ENCODE peak calls at places on chromosomes 6 and 20, in six cellular contexts. One of them, this sample, is unnamed.

GRCh38 chr6:31474871-31475286 is 23.1 kb upstream of the MICB start:
- DNase-seq in HT-29: no peak
- DNase-seq in HL-60: no peak
- DNase-seq in CD4-positive, CD25-positive, alpha-beta regulatory T cell: no peak
- DNase-seq in psoas muscle: no peak
- DNase-seq in effector memory CD8-positive, alpha-beta T cell: peak; percentile 35
- DNase-seq in this sample: peak; percentile 52

GRCh38 chr6:131795366-131795765 is 12.5 kb upstream of the ENPP1 start:
- DNase-seq in HT-29: no peak
- DNase-seq in HL-60: no peak
- DNase-seq in CD4-positive, CD25-positive, alpha-beta regulatory T cell: no peak
- DNase-seq in psoas muscle: no peak
- DNase-seq in effector memory CD8-positive, alpha-beta T cell: no peak
- DNase-seq in this sample: no peak

GRCh38 chr6:28335564-28336283 is at the start of gene ZSCAN31:
- DNase-seq in HT-29: peak; percentile 80
- DNase-seq in HL-60: peak; percentile 96
- DNase-seq in CD4-positive, CD25-positive, alpha-beta regulatory T cell: peak; percentile 72
- DNase-seq in psoas muscle: peak; percentile 95
- DNase-seq in effector memory CD8-positive, alpha-beta T cell: peak; percentile 74
- DNase-seq in this sample: peak; percentile 97

GRCh38 chr6:7114744-7115451 is 7.1 kb downstream of the RREB1 start:
- DNase-seq in HT-29: no peak
- DNase-seq in HL-60: no peak
- DNase-seq in CD4-positive, CD25-positive, alpha-beta regulatory T cell: no peak
- DNase-seq in psoas muscle: no peak
- DNase-seq in effector memory CD8-positive, alpha-beta T cell: no peak
- DNase-seq in this sample: no peak

GRCh38 chr6:23940466-23940865 is 185.5 kb upstream of the NRSN1 start:
- DNase-seq in HT-29: no peak
- DNase-seq in HL-60: no peak
- DNase-seq in CD4-positive, CD25-positive, alpha-beta regulatory T cell: no peak
- DNase-seq in psoas muscle: no peak
- DNase-seq in effector memory CD8-positive, alpha-beta T cell: no peak
- DNase-seq in this sample: no peak

GRCh38 chr20:63317601-63318291 is 24.8 kb downstream of the COL20A1 start:
- DNase-seq in HT-29: no peak
- DNase-seq in HL-60: no peak
- DNase-seq in CD4-positive, CD25-positive, alpha-beta regulatory T cell: no peak
- DNase-seq in psoas muscle: peak; percentile 29
- DNase-seq in effector memory CD8-positive, alpha-beta T cell: no peak
- DNase-seq in this sample: no peak

GRCh38 chr6:42820509-42821340 is 38.9 kb downstream of the BICRAL start:
- DNase-seq in HT-29: no peak
- DNase-seq in HL-60: no peak
- DNase-seq in CD4-positive, CD25-positive, alpha-beta regulatory T cell: no peak
- DNase-seq in psoas muscle: peak; percentile 67
- DNase-seq in effector memory CD8-positive, alpha-beta T cell: no peak
- DNase-seq in this sample: no peak

GRCh38 chr6:14837435-14837834 is 408.4 kb upstream of the JARID2 start:
- DNase-seq in HT-29: no peak
- DNase-seq in HL-60: no peak
- DNase-seq in CD4-positive, CD25-positive, alpha-beta regulatory T cell: no peak
- DNase-seq in psoas muscle: no peak
- DNase-seq in effector memory CD8-positive, alpha-beta T cell: no peak
- DNase-seq in this sample: no peak

GRCh38 chr20:62305765-62306431 is 3.1 kb downstream of the ADRM1 start:
- DNase-seq in HT-29: peak; percentile 62
- DNase-seq in HL-60: no peak
- DNase-seq in CD4-positive, CD25-positive, alpha-beta regulatory T cell: no peak
- DNase-seq in psoas muscle: no peak
- DNase-seq in effector memory CD8-positive, alpha-beta T cell: no peak
- DNase-seq in this sample: no peak

GRCh38 chr6:55960344-55960743 is 85.0 kb upstream of the BMP5 start:
- DNase-seq in HT-29: no peak
- DNase-seq in HL-60: no peak
- DNase-seq in CD4-positive, CD25-positive, alpha-beta regulatory T cell: no peak
- DNase-seq in psoas muscle: no peak
- DNase-seq in effector memory CD8-positive, alpha-beta T cell: no peak
- DNase-seq in this sample: no peak

GRCh38 chr20:57622579-57623381 is 2.6 kb upstream of the ZBP1 start:
- DNase-seq in HT-29: peak; percentile 91
- DNase-seq in HL-60: peak; percentile 31
- DNase-seq in CD4-positive, CD25-positive, alpha-beta regulatory T cell: peak; percentile 54
- DNase-seq in psoas muscle: no peak
- DNase-seq in effector memory CD8-positive, alpha-beta T cell: peak; percentile 66
- DNase-seq in this sample: peak; percentile 49

GRCh38 chr6:79441222-79441621 is 96.0 kb downstream of the LCA5 start:
- DNase-seq in HT-29: no peak
- DNase-seq in HL-60: no peak
- DNase-seq in CD4-positive, CD25-positive, alpha-beta regulatory T cell: no peak
- DNase-seq in psoas muscle: no peak
- DNase-seq in effector memory CD8-positive, alpha-beta T cell: no peak
- DNase-seq in this sample: no peak

GRCh38 chr6:85797993-85798392 is 155.3 kb upstream of the SYNCRIP start:
- DNase-seq in HT-29: peak; percentile 34
- DNase-seq in HL-60: no peak
- DNase-seq in CD4-positive, CD25-positive, alpha-beta regulatory T cell: no peak
- DNase-seq in psoas muscle: no peak
- DNase-seq in effector memory CD8-positive, alpha-beta T cell: no peak
- DNase-seq in this sample: peak; percentile 2

GRCh38 chr20:10604865-10605440 is 68.8 kb downstream of the JAG1 start:
- DNase-seq in HT-29: no peak
- DNase-seq in HL-60: no peak
- DNase-seq in CD4-positive, CD25-positive, alpha-beta regulatory T cell: no peak
- DNase-seq in psoas muscle: no peak
- DNase-seq in effector memory CD8-positive, alpha-beta T cell: no peak
- DNase-seq in this sample: no peak

GRCh38 chr6:36595168-36595818 is 1.1 kb downstream of the SRSF3 start:
- DNase-seq in HT-29: peak; percentile 66
- DNase-seq in HL-60: no peak
- DNase-seq in CD4-positive, CD25-positive, alpha-beta regulatory T cell: no peak
- DNase-seq in psoas muscle: no peak
- DNase-seq in effector memory CD8-positive, alpha-beta T cell: no peak
- DNase-seq in this sample: peak; percentile 58

GRCh38 chr6:108653864-108654402 is 93.2 kb downstream of the FOXO3 start:
- DNase-seq in HT-29: no peak
- DNase-seq in HL-60: no peak
- DNase-seq in CD4-positive, CD25-positive, alpha-beta regulatory T cell: no peak
- DNase-seq in psoas muscle: peak; percentile 89
- DNase-seq in effector memory CD8-positive, alpha-beta T cell: no peak
- DNase-seq in this sample: no peak

GRCh38 chr6:145189836-145190235 is 545.5 kb downstream of the EPM2A start:
- DNase-seq in HT-29: peak; percentile 23
- DNase-seq in HL-60: no peak
- DNase-seq in CD4-positive, CD25-positive, alpha-beta regulatory T cell: no peak
- DNase-seq in psoas muscle: no peak
- DNase-seq in effector memory CD8-positive, alpha-beta T cell: no peak
- DNase-seq in this sample: no peak

GRCh38 chr6:118186676-118187567 is 279.9 kb downstream of the SLC35F1 start:
- DNase-seq in HT-29: no peak
- DNase-seq in HL-60: no peak
- DNase-seq in CD4-positive, CD25-positive, alpha-beta regulatory T cell: no peak
- DNase-seq in psoas muscle: no peak
- DNase-seq in effector memory CD8-positive, alpha-beta T cell: no peak
- DNase-seq in this sample: no peak

GRCh38 chr6:43355862-43356590 is 13.4 kb downstream of the ZNF318 start:
- DNase-seq in HT-29: peak; percentile 55
- DNase-seq in HL-60: no peak
- DNase-seq in CD4-positive, CD25-positive, alpha-beta regulatory T cell: no peak
- DNase-seq in psoas muscle: no peak
- DNase-seq in effector memory CD8-positive, alpha-beta T cell: no peak
- DNase-seq in this sample: peak; percentile 44

GRCh38 chr6:32944265-32944664 is 3.4 kb upstream of the HLA-DMB start:
- DNase-seq in HT-29: no peak
- DNase-seq in HL-60: no peak
- DNase-seq in CD4-positive, CD25-positive, alpha-beta regulatory T cell: peak; percentile 9
- DNase-seq in psoas muscle: no peak
- DNase-seq in effector memory CD8-positive, alpha-beta T cell: peak; percentile 46
- DNase-seq in this sample: no peak

GRCh38 chr6:148538251-148539190 is 195.9 kb downstream of the SASH1 start:
- DNase-seq in HT-29: no peak
- DNase-seq in HL-60: no peak
- DNase-seq in CD4-positive, CD25-positive, alpha-beta regulatory T cell: no peak
- DNase-seq in psoas muscle: no peak
- DNase-seq in effector memory CD8-positive, alpha-beta T cell: no peak
- DNase-seq in this sample: peak; percentile 87

GRCh38 chr6:5067305-5067704 is 17.8 kb upstream of the PPP1R3G start:
- DNase-seq in HT-29: no peak
- DNase-seq in HL-60: no peak
- DNase-seq in CD4-positive, CD25-positive, alpha-beta regulatory T cell: no peak
- DNase-seq in psoas muscle: no peak
- DNase-seq in effector memory CD8-positive, alpha-beta T cell: no peak
- DNase-seq in this sample: no peak

GRCh38 chr6:84422380-84422968 is 195.0 kb upstream of the CEP162 start:
- DNase-seq in HT-29: peak; percentile 37
- DNase-seq in HL-60: no peak
- DNase-seq in CD4-positive, CD25-positive, alpha-beta regulatory T cell: no peak
- DNase-seq in psoas muscle: peak; percentile 63
- DNase-seq in effector memory CD8-positive, alpha-beta T cell: no peak
- DNase-seq in this sample: peak; percentile 77

GRCh38 chr6:144149894-144150672 is at the start of gene STX11:
- DNase-seq in HT-29: no peak
- DNase-seq in HL-60: peak; percentile 51
- DNase-seq in CD4-positive, CD25-positive, alpha-beta regulatory T cell: peak; percentile 60
- DNase-seq in psoas muscle: peak; percentile 80
- DNase-seq in effector memory CD8-positive, alpha-beta T cell: peak; percentile 55
- DNase-seq in this sample: peak; percentile 25

GRCh38 chr6:4928426-4928825 is 75.4 kb downstream of the RPP40 start:
- DNase-seq in HT-29: no peak
- DNase-seq in HL-60: no peak
- DNase-seq in CD4-positive, CD25-positive, alpha-beta regulatory T cell: no peak
- DNase-seq in psoas muscle: no peak
- DNase-seq in effector memory CD8-positive, alpha-beta T cell: no peak
- DNase-seq in this sample: no peak

GRCh38 chr6:39495023-39495422 is 172.5 kb upstream of the KCNK16 start:
- DNase-seq in HT-29: no peak
- DNase-seq in HL-60: no peak
- DNase-seq in CD4-positive, CD25-positive, alpha-beta regulatory T cell: no peak
- DNase-seq in psoas muscle: no peak
- DNase-seq in effector memory CD8-positive, alpha-beta T cell: no peak
- DNase-seq in this sample: no peak

GRCh38 chr6:87756858-87757257 is 54.8 kb upstream of the AKIRIN2 start:
- DNase-seq in HT-29: no peak
- DNase-seq in HL-60: peak; percentile 99
- DNase-seq in CD4-positive, CD25-positive, alpha-beta regulatory T cell: no peak
- DNase-seq in psoas muscle: no peak
- DNase-seq in effector memory CD8-positive, alpha-beta T cell: no peak
- DNase-seq in this sample: no peak

GRCh38 chr6:15911753-15912504 is 217.0 kb upstream of the MYLIP start:
- DNase-seq in HT-29: no peak
- DNase-seq in HL-60: no peak
- DNase-seq in CD4-positive, CD25-positive, alpha-beta regulatory T cell: no peak
- DNase-seq in psoas muscle: no peak
- DNase-seq in effector memory CD8-positive, alpha-beta T cell: no peak
- DNase-seq in this sample: no peak

GRCh38 chr6:169669889-169670288 is 31.9 kb downstream of the WDR27 start:
- DNase-seq in HT-29: no peak
- DNase-seq in HL-60: no peak
- DNase-seq in CD4-positive, CD25-positive, alpha-beta regulatory T cell: no peak
- DNase-seq in psoas muscle: no peak
- DNase-seq in effector memory CD8-positive, alpha-beta T cell: no peak
- DNase-seq in this sample: peak; percentile 5

This sample was measured in SK-MEL-5.